ENCODE peak calls at places on chromosomes 4 and X, in six cellular contexts. N is left lung, V is AG04450, B is tibial artery, H is AG09319, R is neural crest cell. F is an unnamed sample.

GRCh38 chrX:67555578-67556203 is 11.9 kb downstream of the AR start:
- DNase-seq in N (no peak), V (no peak), B (no peak), H (no peak), R (no peak), F (peak; percentile 57)

GRCh38 chrX:125203737-125204578 is 115.7 kb upstream of the TEX13C start:
- DNase-seq in N (peak; percentile 82), V (no peak), B (peak; percentile 28), H (no peak), R (peak; percentile 52), F (no peak)

GRCh38 chr4:20512053-20512810 is 188.0 kb upstream of the PACRGL start:
- DNase-seq in N (no peak), V (no peak), B (no peak), H (no peak), R (no peak), F (peak; percentile 9)

GRCh38 chr4:87579478-87579877 is 28.9 kb upstream of the DSPP start:
- DNase-seq in N (no peak), V (no peak), B (no peak), H (no peak), R (no peak), F (no peak)

GRCh38 chr4:119032921-119033685 is 102.5 kb upstream of the MYOZ2 start:
- DNase-seq in N (no peak), V (no peak), B (no peak), H (no peak), R (no peak), F (no peak)

GRCh38 chr4:186134254-186134653 is 29.8 kb downstream of the FAM149A start:
- DNase-seq in N (no peak), V (no peak), B (no peak), H (no peak), R (no peak), F (no peak)

GRCh38 chr4:7763788-7764187 is 175.9 kb downstream of the AFAP1 start:
- DNase-seq in N (no peak), V (peak; percentile 15), B (no peak), H (no peak), R (no peak), F (peak; percentile 57)

GRCh38 chrX:135931644-135932487 is 38.4 kb downstream of the SAGE1 start:
- DNase-seq in N (no peak), V (no peak), B (peak; percentile 22), H (peak; percentile 1), R (peak; percentile 52), F (peak; percentile 41)

GRCh38 chrX:21382715-21383114 is 8.5 kb downstream of the CNKSR2 start:
- DNase-seq in N (no peak), V (no peak), B (no peak), H (no peak), R (no peak), F (no peak)

GRCh38 chrX:25648790-25649189 is 489.4 kb upstream of the MAGEB18 start:
- DNase-seq in N (no peak), V (no peak), B (no peak), H (no peak), R (no peak), F (no peak)

DNA sequence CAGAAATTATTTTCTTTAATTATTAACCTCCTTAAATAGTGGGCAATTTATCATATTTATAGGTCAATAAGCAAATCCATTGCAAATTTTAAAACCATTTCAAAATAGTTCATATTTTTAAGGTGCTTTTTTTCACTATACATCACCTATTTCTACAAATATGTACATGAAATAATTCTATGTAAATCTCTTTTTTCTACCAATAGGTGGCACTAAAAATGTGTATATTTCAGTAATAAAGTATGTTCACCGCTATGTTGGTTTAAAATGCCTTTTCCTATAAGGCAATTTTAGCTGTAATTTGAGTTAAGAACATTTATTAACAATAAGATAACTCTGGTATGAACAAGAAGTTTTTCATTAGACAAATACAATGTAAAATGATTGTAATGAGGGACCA is 672.2 kb downstream of the KCTD8 start:
- DNase-seq in N (no peak), V (no peak), B (no peak), H (no peak), R (no peak), F (peak; percentile 5)
- TF ChIP-seq CTCF in N (no peak), V (peak; percentile 33), B (no peak), H (no peak), R (peak; percentile 64), F (no peak)

GRCh38 chrX:107978707-107979307 is 3.4 kb downstream of the TEX13B start:
- DNase-seq in N (no peak), V (peak; percentile 1), B (no peak), H (peak; percentile 3), R (no peak), F (peak; percentile 59)
- TF ChIP-seq CTCF in N (no peak), V (peak; percentile 56), B (peak; percentile 21), H (peak; percentile 57), R (peak; percentile 59), F (peak; percentile 57)

GRCh38 chr4:1289232-1290164 is at the start of gene MAEA:
- DNase-seq in N (peak; percentile 98), V (peak; percentile 84), B (peak; percentile 96), H (peak; percentile 86), R (peak; percentile 95), F (peak; percentile 97)

GRCh38 chr4:1288786-1289185 is 905 bp upstream of the MAEA start:
- DNase-seq in N (no peak), V (no peak), B (no peak), H (no peak), R (no peak), F (no peak)

GRCh38 chr4:1283711-1284110 is 6.0 kb upstream of the MAEA start:
- DNase-seq in N (no peak), V (no peak), B (no peak), H (no peak), R (no peak), F (no peak)

GRCh38 chr4:1285151-1285789 is 4.4 kb upstream of the MAEA start:
- DNase-seq in N (no peak), V (no peak), B (no peak), H (no peak), R (no peak), F (no peak)

GRCh38 chr4:1285790-1286553 is 3.7 kb upstream of the MAEA start:
- DNase-seq in N (no peak), V (no peak), B (no peak), H (no peak), R (no peak), F (peak; percentile 32)
- TF ChIP-seq CTCF in N (no peak), V (peak; percentile 17), B (no peak), H (peak; percentile 24), R (no peak), F (no peak)

DNA sequence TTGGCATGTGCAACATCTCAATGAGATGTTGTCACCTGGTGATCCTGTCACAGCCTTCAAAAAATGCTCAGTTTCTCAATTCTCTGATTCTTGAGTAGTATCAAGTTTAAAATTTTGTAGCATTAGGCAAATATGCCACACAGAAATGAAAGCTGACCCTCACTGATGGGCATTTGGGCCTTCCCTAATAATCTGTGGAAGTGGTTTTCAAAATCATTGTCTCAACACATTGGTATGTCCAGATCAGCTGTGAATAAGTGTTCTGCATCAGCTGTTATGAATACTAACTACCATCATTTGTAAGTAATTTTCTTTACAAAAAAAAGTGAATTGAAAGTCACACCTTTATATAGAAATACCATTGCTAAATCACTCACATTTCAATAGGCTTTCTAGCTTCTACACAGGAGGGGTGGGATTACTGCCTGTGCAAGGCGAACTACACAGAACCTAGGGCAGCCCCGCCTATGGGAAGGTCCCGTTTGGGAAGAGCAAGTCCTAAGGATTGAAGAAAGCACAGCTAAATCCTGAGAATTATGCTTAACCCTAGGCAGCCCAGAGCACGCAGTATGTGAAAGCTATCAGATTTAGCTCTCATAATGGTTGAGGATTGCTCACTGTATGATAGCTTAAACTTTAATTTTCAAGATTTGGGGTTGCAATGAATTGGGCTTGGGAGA is 73.4 kb downstream of the GPC3 start:
- DNase-seq in N (no peak), V (no peak), B (no peak), H (no peak), R (no peak), F (peak; percentile 0)
- TF ChIP-seq CTCF in N (no peak), V (no peak), B (no peak), H (no peak), R (no peak), F (no peak)

GRCh38 chr4:12041828-12042227 is 613.1 kb upstream of the HS3ST1 start:
- DNase-seq in N (no peak), V (no peak), B (no peak), H (no peak), R (no peak), F (peak; percentile 7)
- TF ChIP-seq CTCF in N (peak; percentile 14), V (no peak), B (no peak), H (no peak), R (peak; percentile 54), F (no peak)